ENCODE peak calls at places on chromosomes 1 and 21, in five cellular contexts. C is PC-3, R is mammary epithelial cell, K is IMR-90, P is neuronal stem cell. G is an unnamed sample. For H3K4me1 and H3K36me3, the result is how much of the 10 kb centered on the place peaks cover.

GRCh38 chr1:42723511-42723910 is 16.5 kb downstream of the CLDN19 start:
- DNase-seq in K (no peak), C (no peak), R (peak), P (no peak), G (no peak)

GRCh38 chr1:47598357-47598756 is 160.5 kb downstream of the FOXD2 start:
- DNase-seq in R (no peak), P (no peak), K (no peak), C (no peak), G (no peak)

GRCh38 chr1:214425723-214426419 is 125.5 kb downstream of the PTPN14 start:
- DNase-seq in K (no peak), C (no peak), R (no peak), P (no peak), G (no peak)

GRCh38 chr1:115654663-115655306 is 13.0 kb downstream of the VANGL1 start:
- DNase-seq in K (peak), R (no peak), P (no peak), C (no peak), G (no peak)

GRCh38 chr1:89472253-89472652 is 52.4 kb upstream of the LRRC8B start:
- DNase-seq in P (no peak), K (no peak), R (no peak), C (no peak), G (no peak)

GRCh38 chr1:30668546-30669327 is 54.6 kb downstream of the MATN1 start:
- DNase-seq in C (no peak), P (no peak), K (peak), R (no peak), G (peak)

GRCh38 chr1:222404710-222405109 is 143.2 kb downstream of the HHIPL2 start:
- DNase-seq in P (no peak), K (no peak), R (no peak), C (no peak), G (no peak)

GRCh38 chr21:41884501-41885030 is 5.4 kb upstream of the PRDM15 start:
- DNase-seq in C (no peak), K (no peak), P (no peak), R (no peak), G (no peak)

GRCh38 chr1:58924016-58924565 is 140.2 kb upstream of the JUN start:
- DNase-seq in C (no peak), P (no peak), K (no peak), R (no peak), G (no peak)

GRCh38 chr1:39653546-39654031 is 14.1 kb upstream of the HEYL start:
- DNase-seq in R (peak), C (peak), P (peak), K (peak), G (peak)

GRCh38 chr1:88648706-88649105 is 35.4 kb upstream of the PKN2 start:
- DNase-seq in P (peak), K (no peak), C (no peak), R (no peak), G (no peak)

GRCh38 chr1:161198206-161198876 is 513 bp downstream of the ADAMTS4 start:
- DNase-seq in C (peak), R (no peak), K (no peak), P (no peak), G (peak)

GRCh38 chr21:21003701-21004100 is 5.5 kb downstream of the NCAM2 start:
- DNase-seq in C (peak), R (no peak), K (peak), P (no peak), G (peak)

GRCh38 chr1:229023651-229024295 is 247.1 kb upstream of the RAB4A start:
- DNase-seq in R (no peak), P (no peak), K (no peak), C (no peak), G (no peak)

GRCh38 chr21:44442266-44443125 is 12.8 kb upstream of the LRRC3 start:
- DNase-seq in C (no peak), R (no peak), K (no peak), P (no peak), G (no peak)

GRCh38 chr1:210678306-210678705 is 349.6 kb downstream of the HHAT start:
- DNase-seq in C (no peak), R (no peak), K (no peak), P (no peak), G (no peak)

GRCh38 chr1:54376085-54377039 is 29.8 kb downstream of the SSBP3 start:
- DNase-seq in P (no peak), C (peak), K (no peak), R (no peak), G (no peak)

GRCh38 chr1:201718346-201719202 is 110.4 kb upstream of the IPO9 start:
- DNase-seq in K (no peak), C (no peak), R (no peak), P (no peak), G (no peak)

GRCh38 chr1:157450106-157450505 is 102.2 kb downstream of the FCRL5 start:
- DNase-seq in P (no peak), K (no peak), R (no peak), C (no peak), G (no peak)

GRCh38 chr1:107739183-107739582 is 225.8 kb downstream of the VAV3 start:
- DNase-seq in C (no peak), K (no peak), P (no peak), R (no peak), G (no peak)

GRCh38 chr1:41816061-41816460 is 102.7 kb downstream of the HIVEP3 start:
- DNase-seq in R (no peak), K (no peak), C (no peak), P (no peak), G (no peak)

GRCh38 chr1:1211541-1212511 is 2.1 kb downstream of the TNFRSF4 start:
- DNase-seq in K (no peak), C (no peak), R (no peak), P (no peak), G (no peak)

GRCh38 chr1:171220551-171221175 is 27.6 kb upstream of the FMO1 start:
- DNase-seq in K (peak), C (no peak), R (peak), P (peak), G (peak)

GRCh38 chr1:11245248-11245647 is 17.1 kb downstream of the MTOR start:
- DNase-seq in P (no peak), R (no peak), C (no peak), K (no peak), G (no peak)

GRCh38 chr1:40634901-40635655 is 30.4 kb downstream of the RIMS3 start:
- DNase-seq in R (peak), C (no peak), P (no peak), K (peak), G (no peak)

GRCh38 chr1:16367258-16367967 is 371 bp downstream of the SZRD1 start:
- DNase-seq in C (peak), K (peak), R (peak), P (peak), G (peak)

GRCh38 chr1:201880928-201881571 is 7.6 kb upstream of the SHISA4 start:
- DNase-seq in P (no peak), R (no peak), K (no peak), C (no peak), G (no peak)

GRCh38 chr1:63487336-63488065 is 35.5 kb downstream of the ITGB3BP start:
- DNase-seq in R (no peak), P (no peak), C (peak), K (peak), G (no peak)

GRCh38 chr1:238384381-238384780 is 493.7 kb upstream of the ZP4 start:
- DNase-seq in R (no peak), P (no peak), K (peak), C (peak), G (no peak)

GRCh38 chr1:103509235-103509634 is 16.3 kb upstream of the RNPC3 start:
- DNase-seq in P (no peak), K (no peak), C (no peak), R (no peak), G (no peak)

GRCh38 chr1:156151093-156151688 is 2.2 kb upstream of the SEMA4A start:
- DNase-seq in R (no peak), C (no peak), K (peak), P (no peak), G (peak)

GRCh38 chr1:95048332-95048731 is 24.4 kb downstream of the ALG14 start:
- DNase-seq in P (no peak), C (no peak), R (no peak), K (no peak), G (no peak)

GRCh38 chr1:108831225-108831624 is 25.7 kb downstream of the AKNAD1 start:
- DNase-seq in K (peak), R (no peak), C (peak), P (no peak), G (peak)

GRCh38 chr1:179296356-179296755 is 2.8 kb downstream of the SOAT1 start:
- DNase-seq in P (no peak), R (no peak), K (no peak), C (no peak), G (no peak)

GRCh38 chr1:197914510-197914909 is 2.7 kb upstream of the LHX9 start:
- DNase-seq in K (no peak), R (no peak), P (peak), C (no peak), G (no peak)
- H3K4me1 ChIP-seq in K (under half), R (under half), P (under half), C (under half), G (under half)

DNA sequence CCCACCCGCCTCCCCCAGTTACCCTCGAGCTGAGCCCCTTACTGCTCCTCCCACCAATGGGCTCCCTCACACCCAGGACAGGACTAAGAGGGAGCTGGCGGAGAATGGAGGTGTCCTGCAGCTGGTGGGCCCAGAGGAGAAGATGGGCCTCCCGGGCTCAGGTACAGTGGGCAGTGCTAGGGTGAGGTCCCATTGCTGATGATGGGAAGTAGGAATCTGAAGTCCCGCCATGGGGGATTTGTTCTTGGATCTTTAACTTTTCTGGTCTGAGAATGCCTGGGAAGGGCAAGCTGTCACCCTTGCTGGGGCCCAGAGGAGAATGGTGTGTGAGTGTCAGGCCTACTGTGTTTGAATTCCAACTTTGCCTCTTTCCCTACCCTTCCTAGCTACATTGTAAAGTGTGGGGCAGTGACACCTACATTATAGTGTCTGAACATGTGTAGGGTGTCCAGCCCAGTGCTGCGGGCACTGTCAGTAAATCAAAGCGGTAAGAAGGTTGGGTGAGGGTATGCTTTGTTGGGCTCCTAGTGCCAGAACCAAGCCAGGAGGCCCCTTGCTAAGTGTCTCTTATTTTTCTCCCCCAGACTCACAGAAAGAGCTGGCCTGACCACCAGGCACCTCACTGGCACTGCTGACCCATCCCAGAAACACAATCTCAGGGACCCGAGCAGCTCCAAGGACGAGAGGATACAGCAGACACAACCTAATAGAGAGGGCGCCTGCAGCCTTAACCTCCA is 44.7 kb downstream of the YARS1 start:
- DNase-seq in R (no peak), P (no peak), C (no peak), K (no peak), G (no peak)
- H3K9ac ChIP-seq in R (no peak), P (no peak), C (no peak), K (no peak), G (no peak)

DNA sequence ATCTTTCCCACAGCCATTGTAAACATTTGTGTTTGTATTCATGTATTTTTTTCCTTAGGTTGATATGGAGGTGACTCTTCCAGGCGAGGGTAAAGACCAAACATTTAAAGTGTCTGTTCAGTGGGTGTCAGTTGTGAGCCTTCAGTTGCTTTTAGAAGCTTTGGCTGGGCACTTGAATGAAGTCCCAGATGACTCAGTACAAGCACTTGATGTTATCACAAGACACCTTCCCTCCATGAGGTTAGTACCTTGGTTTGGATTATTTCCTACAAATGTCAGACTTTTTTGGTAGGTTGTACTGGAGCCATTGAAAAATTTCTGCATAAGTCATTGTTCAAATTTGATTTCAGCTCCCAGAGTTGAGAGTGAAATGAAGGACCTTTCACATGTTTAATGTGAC is 17.4 kb downstream of the AGO4 start:
- DNase-seq in P (no peak), C (no peak), R (no peak), K (no peak), G (no peak)
- H3K36me3 ChIP-seq in P (under half), C (under half), R (under half), K (under half), G (under half)

GRCh38 chr1:94045465-94046056 is 75.4 kb downstream of the ABCA4 start:
- DNase-seq in R (peak), K (peak), C (peak), P (peak), G (peak)

GRCh38 chr1:94048413-94049164 is 72.4 kb downstream of the ABCA4 start:
- DNase-seq in K (no peak), R (no peak), P (no peak), C (no peak), G (no peak)

GRCh38 chr1:94049791-94050190 is 71.2 kb downstream of the ABCA4 start:
- DNase-seq in P (no peak), C (no peak), K (no peak), R (no peak), G (no peak)

GRCh38 chr1:94050263-94050662 is 70.7 kb downstream of the ABCA4 start:
- DNase-seq in K (peak), R (peak), C (peak), P (no peak), G (peak)

DNA sequence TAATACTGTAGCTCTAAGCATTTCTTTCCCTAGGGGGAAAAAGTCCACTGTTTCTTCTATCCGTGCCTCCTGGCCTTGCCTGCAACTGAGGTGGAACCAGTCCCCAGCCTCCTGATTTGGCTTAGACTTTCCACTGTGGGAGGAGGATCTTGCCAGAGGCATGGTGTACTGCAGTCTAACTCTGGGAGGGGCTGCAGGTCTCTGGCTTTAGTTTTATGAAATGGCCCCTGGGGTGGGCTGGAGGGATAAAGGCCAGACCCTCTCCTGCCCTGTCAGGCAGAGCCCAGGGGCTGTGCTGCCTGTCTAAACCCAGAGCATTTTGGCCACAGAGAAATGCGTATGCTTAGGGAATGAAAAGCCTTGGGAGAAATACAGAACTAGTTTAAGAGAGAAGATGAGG is 73.0 kb downstream of the ABCA4 start:
- DNase-seq in C (no peak), R (no peak), K (no peak), P (no peak), G (no peak)
- H3K4me1 ChIP-seq in C (half or more), R (under half), K (under half), P (under half), G (under half)